ENCODE peak calls at places on chromosomes 1 and 21, in six cellular contexts. X is PC-3; J is PC-9; A is A549; E is CD4-positive, alpha-beta T cell; Q is OCI-LY7. F is an unnamed sample.

GRCh38 chr1:68015369-68015768 is 35.1 kb downstream of the DIRAS3 start:
- DNase-seq in Q (no peak), X (no peak), A (no peak), E (no peak), J (no peak), F (no peak)

GRCh38 chr1:117231748-117232373 is 21.1 kb upstream of the VTCN1 start:
- DNase-seq in X (no peak), E (no peak), J (no peak), A (no peak), Q (no peak), F (no peak)

GRCh38 chr1:17436380-17437174 is 2.9 kb downstream of the RCC2 start:
- DNase-seq in X (no peak), Q (no peak), J (no peak), E (no peak), A (no peak), F (no peak)

GRCh38 chr1:25869909-25870606 is 5.5 kb downstream of the PAQR7 start:
- DNase-seq in X (no peak), Q (no peak), E (no peak), J (no peak), A (no peak), F (no peak)

GRCh38 chr1:246284021-246284420 is 223.1 kb downstream of the SMYD3 start:
- DNase-seq in J (no peak), X (no peak), Q (no peak), A (no peak), E (no peak), F (no peak)

GRCh38 chr1:36372617-36373016 is 13.1 kb downstream of the STK40 start:
- DNase-seq in X (no peak), J (no peak), Q (no peak), A (no peak), E (no peak), F (no peak)

GRCh38 chr1:184425449-184426277 is 38.8 kb downstream of the C1orf21 start:
- DNase-seq in J (no peak), E (no peak), X (peak; percentile 67), A (no peak), Q (no peak), F (no peak)

GRCh38 chr1:200233393-200233792 is 176.4 kb downstream of the ZNF281 start:
- DNase-seq in X (peak; percentile 46), E (no peak), Q (no peak), A (peak; percentile 33), J (no peak), F (no peak)

GRCh38 chr1:27388337-27389005 is 4.0 kb upstream of the GPR3 start:
- DNase-seq in J (peak; percentile 71), E (peak; percentile 64), A (peak; percentile 57), Q (peak; percentile 76), X (peak; percentile 85), F (no peak)

GRCh38 chr1:23599125-23599524 is 39.8 kb upstream of the ID3 start:
- DNase-seq in E (no peak), X (no peak), A (no peak), J (no peak), Q (no peak), F (no peak)

GRCh38 chr1:46132529-46133180 is at the start of gene PIK3R3:
- DNase-seq in J (peak; percentile 99), E (peak; percentile 65), Q (peak; percentile 98), X (peak; percentile 98), A (peak; percentile 97), F (peak; percentile 88)

GRCh38 chr1:220028496-220028895 is 17.8 kb downstream of the EPRS1 start:
- DNase-seq in A (no peak), X (no peak), E (no peak), J (no peak), Q (no peak), F (no peak)

GRCh38 chr1:8646189-8646588 is 171.3 kb downstream of the RERE start:
- DNase-seq in Q (no peak), J (no peak), A (no peak), X (no peak), E (no peak), F (no peak)

GRCh38 chr1:85894651-85895050 is 186.4 kb upstream of the ZNHIT6 start:
- DNase-seq in Q (peak; percentile 23), J (peak; percentile 13), X (peak; percentile 61), A (peak; percentile 36), E (no peak), F (no peak)

GRCh38 chr1:37149296-37149695 is 115.0 kb upstream of the GRIK3 start:
- DNase-seq in E (no peak), A (no peak), Q (no peak), J (no peak), X (no peak), F (no peak)

GRCh38 chr21:31564439-31564838 is 95.1 kb upstream of the SOD1 start:
- DNase-seq in X (peak; percentile 32), Q (no peak), E (no peak), A (no peak), J (no peak), F (no peak)

GRCh38 chr1:145751491-145752021 is 32.3 kb downstream of the CD160 start:
- DNase-seq in A (no peak), X (peak; percentile 65), J (no peak), Q (no peak), E (no peak), F (no peak)

GRCh38 chr1:169874229-169874628 is 19.5 kb downstream of the SCYL3 start:
- DNase-seq in E (no peak), A (no peak), Q (no peak), J (no peak), X (peak; percentile 83), F (no peak)

GRCh38 chr1:20896824-20897223 is 109.7 kb upstream of the HP1BP3 start:
- DNase-seq in X (peak; percentile 91), A (peak; percentile 93), Q (no peak), E (no peak), J (no peak), F (no peak)

GRCh38 chr1:90944006-90944405 is 77.8 kb downstream of the ZNF644 start:
- DNase-seq in A (no peak), X (no peak), Q (no peak), J (no peak), E (no peak), F (no peak)

GRCh38 chr21:18716578-18717138 is 313.1 kb upstream of the TMPRSS15 start:
- DNase-seq in X (peak; percentile 50), E (no peak), J (no peak), Q (no peak), A (no peak), F (no peak)
- H3K9me3 ChIP-seq in X (peaks cover 7% of the 10 kb centered on the region), E (no peaks in the 10 kb centered on the region), J (no peaks in the 10 kb centered on the region), Q (no peaks in the 10 kb centered on the region), A (no peaks in the 10 kb centered on the region), F (no peaks in the 10 kb centered on the region)

GRCh38 chr1:248111157-248111556 is 16.2 kb downstream of the OR2L13 start:
- DNase-seq in J (no peak), Q (no peak), A (no peak), E (no peak), X (no peak), F (no peak)
- H3K9me3 ChIP-seq in J (no peaks in the 10 kb centered on the region), Q (peaks cover 5% of the 10 kb centered on the region), A (peaks cover 6% of the 10 kb centered on the region), E (peaks cover 26% of the 10 kb centered on the region), X (peaks cover 53% of the 10 kb centered on the region), F (no peaks in the 10 kb centered on the region)

GRCh38 chr1:209767105-209767504 is 11.3 kb downstream of the TRAF3IP3 start:
- DNase-seq in J (no peak), E (no peak), A (no peak), X (no peak), Q (no peak), F (no peak)

GRCh38 chr1:209769171-209769904 is 13.5 kb downstream of the TRAF3IP3 start:
- DNase-seq in J (no peak), A (no peak), Q (peak; percentile 73), E (peak; percentile 76), X (peak; percentile 73), F (no peak)

GRCh38 chr1:209766051-209766450 is 10.2 kb downstream of the TRAF3IP3 start:
- DNase-seq in Q (no peak), X (no peak), J (no peak), A (no peak), E (no peak), F (no peak)

GRCh38 chr1:209768354-209768774 is 12.5 kb downstream of the TRAF3IP3 start:
- DNase-seq in Q (peak; percentile 5), J (no peak), E (peak; percentile 77), X (no peak), A (no peak), F (no peak)

GRCh38 chr1:209767706-209768105 is 11.9 kb downstream of the TRAF3IP3 start:
- DNase-seq in J (no peak), X (no peak), Q (no peak), E (no peak), A (no peak), F (no peak)
- H3K9me3 ChIP-seq in J (no peaks in the 10 kb centered on the region), X (no peaks in the 10 kb centered on the region), Q (no peaks in the 10 kb centered on the region), E (no peaks in the 10 kb centered on the region), A (no peaks in the 10 kb centered on the region), F (no peaks in the 10 kb centered on the region)

GRCh38 chr1:4612991-4613390 is 41.4 kb upstream of the AJAP1 start:
- DNase-seq in X (no peak), A (no peak), J (no peak), E (no peak), Q (no peak), F (no peak)
- H3K9me3 ChIP-seq in X (peaks cover 14% of the 10 kb centered on the region), A (peaks cover 4% of the 10 kb centered on the region), J (no peaks in the 10 kb centered on the region), E (peaks cover 17% of the 10 kb centered on the region), Q (no peaks in the 10 kb centered on the region), F (peaks cover 2% of the 10 kb centered on the region)

GRCh38 chr1:49197081-49197480 is 420.4 kb upstream of the BEND5 start:
- DNase-seq in A (no peak), J (no peak), Q (no peak), X (peak; percentile 60), E (no peak), F (no peak)
- H3K9me3 ChIP-seq in A (no peaks in the 10 kb centered on the region), J (no peaks in the 10 kb centered on the region), Q (no peaks in the 10 kb centered on the region), X (peaks cover 9% of the 10 kb centered on the region), E (no peaks in the 10 kb centered on the region), F (no peaks in the 10 kb centered on the region)

DNA sequence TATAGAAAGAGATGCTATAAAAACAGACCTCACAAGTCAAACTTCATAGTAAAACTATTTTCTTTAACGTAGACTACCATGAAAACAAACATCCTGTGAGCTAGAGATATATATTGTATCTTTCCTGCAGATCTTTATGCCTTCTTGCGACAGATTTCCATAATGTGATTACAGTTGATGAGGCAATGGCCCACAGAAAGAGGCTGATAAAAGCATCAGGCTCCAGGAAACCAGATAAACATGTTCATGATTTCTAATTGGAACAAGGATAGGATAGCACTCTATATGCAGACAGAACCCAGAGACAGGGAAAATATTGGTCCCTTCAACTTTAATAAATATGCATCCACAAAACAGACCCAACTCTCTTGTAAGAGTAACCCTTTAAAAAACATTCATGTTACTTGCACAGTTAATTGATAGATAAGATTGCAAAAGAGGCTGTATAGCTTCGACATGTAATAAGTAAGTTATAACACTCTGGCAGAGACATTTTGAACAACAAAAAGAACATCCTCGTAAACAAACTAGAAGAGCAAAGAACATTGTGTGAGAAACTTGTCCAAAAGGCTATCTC is 329.4 kb downstream of the AGBL4 start:
- DNase-seq in E (no peak), X (no peak), Q (no peak), J (no peak), A (no peak), F (no peak)
- H3K9me3 ChIP-seq in E (no peaks in the 10 kb centered on the region), X (no peaks in the 10 kb centered on the region), Q (no peaks in the 10 kb centered on the region), J (no peaks in the 10 kb centered on the region), A (no peaks in the 10 kb centered on the region), F (no peaks in the 10 kb centered on the region)

F was measured in keratinocyte.